ENCODE peak calls at places on chromosome 11, in four cellular contexts. S is mesendoderm, K is substantia nigra, L is esophagus squamous epithelium. Q is an unnamed sample.

GRCh38 chr11:73838443-73839122 is 38.1 kb downstream of the COA4 start:
- DNase-seq in L (no peak), S (peak), K (peak), Q (no peak)

GRCh38 chr11:3375552-3375951 is 3.4 kb downstream of the ZNF195 start:
- DNase-seq in L (no peak), S (no peak), K (no peak), Q (no peak)

GRCh38 chr11:94322501-94322900 is 18.1 kb downstream of the IZUMO1R start:
- DNase-seq in L (no peak), S (peak), K (no peak), Q (no peak)

GRCh38 chr11:126007263-126007662 is 55.4 kb downstream of the CDON start:
- DNase-seq in L (no peak), S (no peak), K (no peak), Q (peak)

GRCh38 chr11:34997872-34998548 is 81.6 kb downstream of the PDHX start:
- DNase-seq in S (no peak), L (no peak), K (no peak), Q (no peak)

GRCh38 chr11:31492320-31492913 is 17.0 kb downstream of the IMMP1L start:
- DNase-seq in K (no peak), L (no peak), S (no peak), Q (no peak)

GRCh38 chr11:68664141-68664540 is 20.2 kb upstream of the GAL start:
- DNase-seq in S (no peak), L (no peak), K (no peak), Q (no peak)

GRCh38 chr11:96324912-96325311 is 18.1 kb downstream of the MAML2 start:
- DNase-seq in S (peak), K (no peak), L (no peak), Q (peak)

GRCh38 chr11:76628408-76628947 is 42.1 kb downstream of the LRRC32 start:
- DNase-seq in L (no peak), S (no peak), K (no peak), Q (no peak)

GRCh38 chr11:61787928-61788491 is 4.4 kb downstream of the TMEM258 start:
- DNase-seq in K (peak), S (peak), L (no peak), Q (peak)